ENCODE peak calls at places on chromosomes 6 and 20, in four cellular contexts. D is KBM-7, C is DMS153, J is breast epithelium. K is an unnamed sample.

GRCh38 chr6:139030211-139030530 is 1.6 kb downstream of the ABRACL start:
- DNase-seq in J (no peak), D (no peak), C (no peak), K (no peak)

GRCh38 chr20:682123-682522 is 6.5 kb upstream of the SCRT2 start:
- DNase-seq in C (no peak), J (no peak), D (no peak), K (no peak)

GRCh38 chr6:87561012-87561411 is 28.8 kb downstream of the RARS2 start:
- DNase-seq in D (no peak), J (no peak), C (no peak), K (no peak)

GRCh38 chr6:168011291-168011690 is 13.8 kb downstream of the KIF25 start:
- DNase-seq in J (no peak), C (no peak), D (no peak), K (no peak)

GRCh38 chr6:157779705-157780604 is 43.1 kb upstream of the SNX9 start:
- DNase-seq in D (no peak), J (no peak), C (no peak), K (no peak)

GRCh38 chr20:63686492-63687321 is 9.7 kb upstream of the TNFRSF6B start:
- DNase-seq in D (no peak), J (no peak), C (no peak), K (no peak)

GRCh38 chr6:132820629-132821381 is 6.4 kb downstream of the RPS12 start:
- DNase-seq in J (no peak), D (peak), C (no peak), K (no peak)

GRCh38 chr6:18263561-18264337 is 581 bp downstream of the DEK start:
- DNase-seq in D (peak), J (no peak), C (no peak), K (peak)